ENCODE peak calls at places on chromosomes 12 and 14, in nine cellular contexts. P, Q, L, W, G, X, T, S and D are unnamed samples.

GRCh38 chr12:122527478-122527944 is 462 bp downstream of the KNTC1 start:
- DNase-seq in Q (peak), P (peak), S (no peak), L (peak), G (no peak), T (no peak), X (peak), W (no peak), D (no peak)

GRCh38 chr12:71587012-71587411 is 76.6 kb downstream of the ZFC3H1 start:
- DNase-seq in P (no peak), T (no peak), S (no peak), W (no peak), X (no peak), L (no peak), Q (no peak), G (no peak), D (no peak)

GRCh38 chr14:81208489-81208888 is 12.3 kb downstream of the GTF2A1 start:
- DNase-seq in Q (no peak), T (no peak), S (no peak), W (no peak), G (no peak), L (no peak), P (no peak), X (no peak), D (no peak)

GRCh38 chr14:104443391-104444158 is 136.0 kb upstream of the C14orf180 start:
- DNase-seq in S (no peak), Q (no peak), G (no peak), T (no peak), L (no peak), P (no peak), X (peak), W (no peak), D (no peak)

GRCh38 chr12:94250130-94250529 is 101.8 kb downstream of the PLXNC1 start:
- DNase-seq in G (no peak), X (no peak), Q (no peak), P (no peak), S (no peak), L (no peak), W (no peak), T (no peak), D (no peak)

GRCh38 chr14:88130057-88130432 is 125.1 kb downstream of the GPR65 start:
- DNase-seq in S (no peak), P (no peak), Q (no peak), X (no peak), T (no peak), L (no peak), G (no peak), W (no peak), D (no peak)

GRCh38 chr12:67434653-67435375 is 165.7 kb downstream of the CAND1 start:
- DNase-seq in S (no peak), L (peak), Q (no peak), T (peak), P (no peak), G (peak), W (no peak), X (no peak), D (no peak)

GRCh38 chr12:120939523-120939922 is 35.4 kb upstream of the SPPL3 start:
- DNase-seq in X (no peak), P (no peak), Q (no peak), W (no peak), L (no peak), G (no peak), T (no peak), S (no peak), D (no peak)

GRCh38 chr12:26704214-26704613 is 128.8 kb downstream of the ITPR2 start:
- DNase-seq in W (no peak), T (no peak), S (no peak), G (no peak), L (no peak), X (no peak), P (no peak), Q (no peak), D (no peak)